ENCODE peak calls at places on chromosomes 5 and 9, in four cellular contexts. One of them, this sample, is unnamed.

GRCh38 chr9:124372038-124372437 is 43.2 kb downstream of the PSMB7 start:
- DNase-seq in GM12878: no peak
- DNase-seq in HL-60: no peak
- DNase-seq in K562: no peak
- DNase-seq in this sample: no peak

GRCh38 chr9:127612993-127613954 is 1.2 kb downstream of the STXBP1 start:
- DNase-seq in HL-60: no peak
- DNase-seq in K562: peak
- DNase-seq in GM12878: no peak
- DNase-seq in this sample: no peak

GRCh38 chr5:91049800-91050199 is 333.3 kb downstream of the ARRDC3 start:
- DNase-seq in GM12878: no peak
- DNase-seq in HL-60: no peak
- DNase-seq in K562: no peak
- DNase-seq in this sample: no peak

GRCh38 chr9:99181621-99182020 is 40.1 kb downstream of the ALG2 start:
- DNase-seq in K562: no peak
- DNase-seq in GM12878: peak
- DNase-seq in HL-60: peak
- DNase-seq in this sample: no peak

GRCh38 chr5:159533197-159533596 is 202.9 kb upstream of the IL12B start:
- DNase-seq in HL-60: no peak
- DNase-seq in K562: no peak
- DNase-seq in GM12878: no peak
- DNase-seq in this sample: no peak

GRCh38 chr9:133387680-133388079 is 11.5 kb downstream of the STKLD1 start:
- DNase-seq in K562: no peak
- DNase-seq in GM12878: no peak
- DNase-seq in HL-60: no peak
- DNase-seq in this sample: no peak

GRCh38 chr5:108144332-108144731 is 237.6 kb downstream of the FBXL17 start:
- DNase-seq in K562: no peak
- DNase-seq in GM12878: no peak
- DNase-seq in HL-60: no peak
- DNase-seq in this sample: no peak

GRCh38 chr5:111635151-111635945 is 121.6 kb downstream of the NREP start:
- DNase-seq in GM12878: no peak
- DNase-seq in HL-60: no peak
- DNase-seq in K562: no peak
- DNase-seq in this sample: no peak

GRCh38 chr5:125408582-125409069 is 662.2 kb upstream of the ZNF608 start:
- DNase-seq in K562: no peak
- DNase-seq in HL-60: no peak
- DNase-seq in GM12878: no peak
- DNase-seq in this sample: no peak

GRCh38 chr5:87526131-87526530 is 113.4 kb upstream of the CCNH start:
- DNase-seq in K562: no peak
- DNase-seq in HL-60: no peak
- DNase-seq in GM12878: no peak
- DNase-seq in this sample: no peak

GRCh38 chr5:1643651-1644392 is 120.1 kb upstream of the LPCAT1 start:
- DNase-seq in GM12878: no peak
- DNase-seq in K562: no peak
- DNase-seq in HL-60: no peak
- DNase-seq in this sample: peak

GRCh38 chr5:102450313-102450990 is 48.3 kb downstream of the SLCO6A1 start:
- DNase-seq in HL-60: peak
- DNase-seq in K562: no peak
- DNase-seq in GM12878: no peak
- DNase-seq in this sample: no peak

GRCh38 chr5:149240354-149240998 is 31.2 kb upstream of the AFAP1L1 start:
- DNase-seq in GM12878: no peak
- DNase-seq in K562: peak
- DNase-seq in HL-60: peak
- DNase-seq in this sample: no peak

GRCh38 chr9:95516736-95517558 is at the start of gene PTCH1:
- DNase-seq in K562: peak
- DNase-seq in GM12878: no peak
- DNase-seq in HL-60: no peak
- DNase-seq in this sample: no peak

GRCh38 chr5:84696651-84697050 is 312.0 kb upstream of the EDIL3 start:
- DNase-seq in K562: no peak
- DNase-seq in HL-60: no peak
- DNase-seq in GM12878: no peak
- DNase-seq in this sample: no peak

GRCh38 chr9:69013404-69013727 is 547 bp downstream of the PRKACG start:
- DNase-seq in HL-60: no peak
- DNase-seq in K562: no peak
- DNase-seq in GM12878: no peak
- DNase-seq in this sample: no peak

GRCh38 chr5:74853256-74853655 is 12.9 kb downstream of the FAM169A start:
- DNase-seq in GM12878: no peak
- DNase-seq in K562: no peak
- DNase-seq in HL-60: no peak
- DNase-seq in this sample: no peak

GRCh38 chr9:132562313-132562588 is 20.2 kb upstream of the BARHL1 start:
- DNase-seq in K562: no peak
- DNase-seq in GM12878: no peak
- DNase-seq in HL-60: no peak
- DNase-seq in this sample: no peak

GRCh38 chr9:135864447-135865049 is 42.8 kb downstream of the CAMSAP1 start:
- DNase-seq in GM12878: no peak
- DNase-seq in K562: peak
- DNase-seq in HL-60: peak
- DNase-seq in this sample: peak

GRCh38 chr5:6480133-6481051 is 31.7 kb downstream of the UBE2QL1 start:
- DNase-seq in GM12878: peak
- DNase-seq in HL-60: no peak
- DNase-seq in K562: peak
- DNase-seq in this sample: no peak

GRCh38 chr5:54651482-54652076 is 134.0 kb downstream of the SNX18 start:
- DNase-seq in K562: no peak
- DNase-seq in HL-60: no peak
- DNase-seq in GM12878: no peak
- DNase-seq in this sample: no peak

GRCh38 chr9:114925672-114926071 is 4.7 kb downstream of the TNFSF8 start:
- DNase-seq in K562: no peak
- DNase-seq in HL-60: no peak
- DNase-seq in GM12878: no peak
- DNase-seq in this sample: no peak

GRCh38 chr9:120918931-120919638 is 7.5 kb downstream of the TRAF1 start:
- DNase-seq in GM12878: no peak
- DNase-seq in HL-60: no peak
- DNase-seq in K562: no peak
- DNase-seq in this sample: no peak

GRCh38 chr9:107587175-107587963 is 97.8 kb upstream of the KLF4 start:
- DNase-seq in K562: no peak
- DNase-seq in HL-60: peak
- DNase-seq in GM12878: no peak
- DNase-seq in this sample: no peak

GRCh38 chr5:138663561-138663960 is 88.4 kb upstream of the HSPA9 start:
- DNase-seq in K562: no peak
- DNase-seq in GM12878: no peak
- DNase-seq in HL-60: no peak
- DNase-seq in this sample: no peak

DNA sequence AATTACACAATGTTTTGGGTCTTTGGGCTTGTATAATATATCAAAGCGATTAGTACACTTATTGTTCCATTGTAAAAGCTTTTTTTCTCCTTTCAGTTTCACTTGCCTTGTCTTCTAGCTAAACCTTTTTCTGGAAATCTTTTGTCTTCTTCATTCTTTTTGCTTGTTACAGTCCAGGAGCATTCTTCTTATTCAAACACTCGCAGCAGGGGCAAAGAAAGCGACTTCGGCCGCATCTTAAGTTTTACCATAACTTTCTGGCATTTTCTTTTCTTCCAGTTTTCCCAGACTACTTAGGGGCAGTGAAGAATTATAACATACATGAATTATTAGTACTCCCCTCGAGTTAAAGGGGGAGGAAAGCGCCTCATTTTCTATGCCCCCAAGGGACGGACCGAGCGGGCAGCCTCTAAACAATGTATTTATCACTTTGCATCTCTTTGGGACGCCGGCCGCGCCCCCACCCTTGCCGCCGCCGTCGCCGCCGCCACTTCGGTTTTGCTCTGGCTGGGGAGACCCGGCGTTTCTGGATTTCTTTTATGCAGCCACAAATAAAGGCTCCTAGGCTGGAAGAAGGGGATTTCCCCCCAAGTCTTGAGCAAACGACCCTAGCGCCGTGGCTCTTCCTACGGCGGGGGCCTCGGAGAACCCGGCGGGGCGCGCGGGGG is 7.5 kb upstream of the NEUROG1 start:
- DNase-seq in GM12878: no peak
- DNase-seq in HL-60: no peak
- DNase-seq in K562: no peak
- DNase-seq in this sample: no peak
- TF ChIP-seq SPI1 in GM12878: no peak
- TF ChIP-seq SPI1 in HL-60: no peak
- TF ChIP-seq SPI1 in K562: no peak
- TF ChIP-seq SPI1 in this sample: no peak

GRCh38 chr5:177966839-177967167 is 29.2 kb downstream of the PROP1 start:
- DNase-seq in HL-60: no peak
- DNase-seq in GM12878: no peak
- DNase-seq in K562: no peak
- DNase-seq in this sample: no peak

GRCh38 chr5:177967221-177967887 is 28.7 kb downstream of the PROP1 start:
- DNase-seq in GM12878: no peak
- DNase-seq in HL-60: no peak
- DNase-seq in K562: no peak
- DNase-seq in this sample: no peak

GRCh38 chr5:177964471-177964870 is 31.6 kb downstream of the PROP1 start:
- DNase-seq in HL-60: no peak
- DNase-seq in GM12878: no peak
- DNase-seq in K562: no peak
- DNase-seq in this sample: no peak

GRCh38 chr5:177963966-177964365 is 32.1 kb downstream of the PROP1 start:
- DNase-seq in HL-60: no peak
- DNase-seq in K562: no peak
- DNase-seq in GM12878: no peak
- DNase-seq in this sample: no peak

DNA sequence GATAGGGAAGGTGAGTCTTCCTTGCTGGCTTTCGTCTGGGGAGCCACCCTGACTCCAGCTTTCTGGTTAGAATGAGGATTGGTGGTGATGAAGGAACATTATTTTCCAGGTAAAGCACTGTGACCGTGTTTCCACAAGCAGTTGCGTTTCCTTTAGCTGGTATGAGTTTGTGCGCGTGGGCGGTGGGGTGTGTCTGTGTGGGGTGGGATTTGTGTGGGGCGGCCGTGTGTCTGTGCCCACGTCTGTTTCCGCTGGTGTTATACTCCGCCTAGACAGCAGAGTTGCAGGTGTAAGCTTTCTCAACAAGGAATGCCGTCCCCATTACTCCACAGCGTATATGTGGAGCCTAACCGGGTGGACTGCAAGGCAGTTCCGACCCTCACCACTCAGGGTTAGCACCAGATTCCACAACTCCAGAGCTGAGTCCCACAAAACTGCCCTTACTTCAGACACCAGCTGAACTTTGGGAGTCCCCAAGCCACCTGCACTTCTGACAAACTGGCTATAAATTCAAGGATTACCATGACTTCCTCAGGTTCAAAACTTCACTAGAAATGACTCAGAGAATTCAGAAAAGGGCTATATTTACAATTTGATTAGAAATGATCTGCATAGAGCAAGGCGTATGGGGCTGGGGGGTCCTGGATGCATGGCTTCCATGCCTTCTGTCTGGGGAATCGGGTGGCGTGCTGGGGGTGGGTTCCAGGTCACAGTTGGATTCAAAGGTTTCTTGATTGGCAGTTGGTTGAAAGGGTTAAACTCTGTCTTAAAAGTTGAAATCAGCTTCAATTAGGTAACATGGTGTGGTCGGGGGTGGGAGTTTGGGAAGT is 29.8 kb downstream of the PROP1 start:
- DNase-seq in K562: no peak
- DNase-seq in HL-60: no peak
- DNase-seq in GM12878: no peak
- DNase-seq in this sample: no peak
- TF ChIP-seq SPI1 in K562: no peak
- TF ChIP-seq SPI1 in HL-60: no peak
- TF ChIP-seq SPI1 in GM12878: no peak
- TF ChIP-seq SPI1 in this sample: no peak

DNA sequence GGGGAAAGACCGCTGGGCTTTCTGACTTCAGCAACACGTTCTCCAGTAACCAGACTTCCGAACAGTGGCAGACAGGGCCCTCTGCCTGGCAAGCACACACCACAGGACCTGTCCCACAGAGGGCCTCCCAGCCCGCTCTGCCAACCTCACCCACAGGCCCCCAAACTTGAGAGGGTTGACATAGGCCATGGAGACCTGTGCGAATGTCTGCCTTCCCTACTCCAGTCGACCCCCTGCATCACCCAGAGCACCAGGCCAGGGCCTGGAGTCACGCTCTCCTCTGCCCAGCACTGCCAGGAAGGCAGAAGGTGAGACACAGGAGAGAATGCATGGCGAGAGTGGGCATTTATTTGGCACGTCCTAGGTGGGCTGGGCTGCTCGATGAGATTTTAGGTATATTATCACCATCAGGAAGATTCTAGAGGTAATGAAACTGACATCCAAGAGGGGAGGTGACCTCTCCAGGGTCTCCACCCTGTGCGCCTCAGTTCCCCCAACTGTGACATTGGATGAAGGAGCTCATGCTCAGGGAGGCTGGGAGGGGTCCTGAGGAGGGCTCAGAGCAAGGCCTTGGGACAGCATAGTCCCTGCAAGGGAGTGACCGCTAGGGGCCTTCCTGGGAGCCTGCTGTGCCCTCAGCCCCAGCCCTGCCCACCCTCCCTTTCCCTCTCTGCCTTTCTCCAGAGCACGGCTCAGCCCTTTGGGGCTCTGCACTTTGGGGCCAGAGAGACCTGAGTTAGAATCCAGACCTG is 54.9 kb downstream of the DUSP1 start:
- DNase-seq in HL-60: no peak
- DNase-seq in K562: peak
- DNase-seq in GM12878: no peak
- DNase-seq in this sample: no peak
- TF ChIP-seq SPI1 in HL-60: no peak
- TF ChIP-seq SPI1 in K562: no peak
- TF ChIP-seq SPI1 in GM12878: no peak
- TF ChIP-seq SPI1 in this sample: no peak

DNA sequence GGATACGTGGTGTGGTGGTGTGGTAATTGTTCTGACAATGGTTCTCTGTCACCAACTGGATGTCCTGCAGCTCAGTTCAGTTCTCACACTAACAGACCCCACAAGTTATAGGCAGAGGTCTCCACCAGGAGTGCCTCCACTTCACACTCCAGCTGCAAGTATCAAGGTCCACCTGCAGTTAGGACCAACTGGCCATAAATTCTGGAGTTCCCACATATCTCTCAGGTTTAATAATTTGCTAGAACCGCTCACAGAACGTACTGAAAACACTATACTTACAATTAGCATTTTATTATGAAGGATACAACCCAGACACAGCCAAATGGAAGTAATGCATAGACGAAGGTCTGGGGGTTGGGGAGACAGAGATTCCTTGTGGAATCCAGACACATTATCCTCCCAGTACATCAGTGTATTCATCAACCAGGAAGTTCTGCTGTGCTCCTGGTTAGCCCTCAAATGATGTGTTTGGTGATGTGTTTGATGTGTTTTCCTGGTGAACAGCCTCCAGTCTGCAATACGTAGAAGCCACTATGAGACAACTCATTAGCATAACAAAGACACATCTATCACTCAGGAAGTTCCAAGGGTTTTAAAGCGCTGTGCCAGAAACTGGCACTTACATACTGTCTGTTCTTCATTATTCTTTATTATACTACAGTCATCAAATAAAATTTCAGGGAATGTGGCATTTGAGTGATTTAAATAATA is 25.4 kb downstream of the OGN start:
- DNase-seq in GM12878: no peak
- DNase-seq in K562: no peak
- DNase-seq in HL-60: no peak
- DNase-seq in this sample: no peak
- TF ChIP-seq SPI1 in GM12878: no peak
- TF ChIP-seq SPI1 in K562: no peak
- TF ChIP-seq SPI1 in HL-60: no peak
- TF ChIP-seq SPI1 in this sample: no peak